ENCODE peak calls at places on chromosomes 13 and 19, in nine cellular contexts. W is SK-N-SH; S is NCI-H1417; Y is T-helper 2 cell; D is activated T-cell treated with anti-CD3 and anti-CD28 coated beads for 1 hour; R is smooth muscle cell of the brain vasculature; O is aorta; P is activated T-helper 9 cell treated with anti-CD3 and anti-CD28 coated beads, Interleukin-2, amount 50 U/mL, for 16 hours; U is iris pigment epithelial cell. G is an unnamed sample.

GRCh38 chr13:111245781-111246384 is 74.6 kb upstream of the TEX29 start:
- DNase-seq in Y (no peak), P (no peak), D (no peak), S (no peak), U (peak), R (no peak), W (no peak), O (no peak), G (no peak)

GRCh38 chr19:45768644-45769053 is 403 bp downstream of the SIX5 start:
- DNase-seq in D (no peak), R (no peak), W (no peak), P (no peak), U (peak), S (peak), Y (peak), O (peak), G (peak)

GRCh38 chr19:8251025-8251472 is 41.9 kb downstream of the CERS4 start:
- DNase-seq in U (no peak), S (no peak), Y (no peak), P (no peak), D (no peak), W (no peak), O (peak), R (no peak), G (no peak)

GRCh38 chr13:33262069-33262487 is 23.5 kb downstream of the STARD13 start:
- DNase-seq in S (peak), O (no peak), U (peak), D (no peak), W (no peak), Y (no peak), P (no peak), R (no peak), G (no peak)

GRCh38 chr19:1944088-1944915 is 3.3 kb downstream of the CSNK1G2 start:
- DNase-seq in D (no peak), P (no peak), R (no peak), O (no peak), W (no peak), U (no peak), S (no peak), Y (no peak), G (no peak)

GRCh38 chr13:22944378-22944777 is 236.4 kb upstream of the SGCG start:
- DNase-seq in D (no peak), S (no peak), O (peak), Y (no peak), W (no peak), R (no peak), P (no peak), U (no peak), G (no peak)

GRCh38 chr19:33195711-33196347 is 1.7 kb downstream of the LRP3 start:
- DNase-seq in U (no peak), S (no peak), P (no peak), R (no peak), Y (no peak), W (no peak), D (no peak), O (no peak), G (no peak)

GRCh38 chr13:106795847-106796246 is 227.9 kb upstream of the ARGLU1 start:
- DNase-seq in D (no peak), P (no peak), Y (no peak), S (no peak), O (no peak), R (no peak), U (no peak), W (no peak), G (no peak)

GRCh38 chr19:28563964-28564914 is 648.7 kb downstream of the UQCRFS1 start:
- DNase-seq in U (no peak), O (no peak), D (no peak), S (no peak), P (no peak), R (no peak), Y (no peak), W (no peak), G (no peak)

GRCh38 chr13:40578055-40578454 is 88.4 kb downstream of the FOXO1 start:
- DNase-seq in U (no peak), Y (no peak), D (no peak), S (no peak), W (no peak), O (no peak), R (no peak), P (no peak), G (no peak)

GRCh38 chr13:75876371-75877050 is 240.4 kb downstream of the LMO7 start:
- DNase-seq in U (peak), P (peak), S (peak), Y (peak), D (peak), O (peak), R (peak), W (peak), G (peak)

GRCh38 chr19:34155686-34156085 is 16.6 kb upstream of the LSM14A start:
- DNase-seq in S (no peak), P (no peak), R (no peak), U (peak), Y (no peak), O (no peak), D (no peak), W (no peak), G (no peak)

GRCh38 chr13:24274452-24274971 is 34.9 kb upstream of the C1QTNF9 start:
- DNase-seq in D (peak), U (no peak), O (no peak), W (no peak), Y (peak), P (peak), S (no peak), R (no peak), G (peak)

GRCh38 chr13:110644892-110645521 is 29.7 kb downstream of the NAXD start:
- DNase-seq in S (no peak), Y (peak), U (peak), P (no peak), O (peak), W (peak), R (no peak), D (no peak), G (peak)

GRCh38 chr19:43532571-43532961 is 422 bp upstream of the ZNF575 start:
- DNase-seq in R (no peak), U (no peak), W (peak), P (no peak), O (peak), Y (no peak), S (peak), D (no peak), G (no peak)

GRCh38 chr19:16034180-16034579 is 42.1 kb upstream of the TPM4 start:
- DNase-seq in S (no peak), Y (no peak), R (no peak), D (no peak), P (no peak), O (peak), W (peak), U (no peak), G (no peak)

GRCh38 chr13:73248711-73249580 is 190.1 kb downstream of the KLF5 start:
- DNase-seq in O (no peak), Y (no peak), S (no peak), W (peak), R (no peak), D (no peak), P (no peak), U (no peak), G (no peak)

GRCh38 chr13:99331881-99332293 is 24.7 kb upstream of the GPR183 start:
- DNase-seq in D (no peak), U (no peak), P (no peak), O (no peak), Y (no peak), S (no peak), W (no peak), R (no peak), G (no peak)

GRCh38 chr13:99895428-99895998 is 76.1 kb downstream of the ZIC5 start:
- DNase-seq in P (no peak), U (no peak), O (no peak), S (no peak), R (no peak), Y (no peak), W (peak), D (no peak), G (no peak)

GRCh38 chr19:34759218-34759917 is 13.6 kb downstream of the ZNF599 start:
- DNase-seq in S (no peak), W (no peak), U (no peak), O (no peak), R (no peak), Y (no peak), P (no peak), D (no peak), G (no peak)

GRCh38 chr13:113759525-113760137 is 605 bp downstream of the TMEM255B start:
- DNase-seq in P (no peak), W (peak), O (peak), Y (no peak), R (no peak), S (peak), D (no peak), U (peak), G (no peak)

GRCh38 chr13:51065372-51066090 is 45.5 kb downstream of the C13orf42 start:
- DNase-seq in U (no peak), R (no peak), D (no peak), Y (no peak), O (no peak), W (no peak), P (no peak), S (no peak), G (no peak)

GRCh38 chr19:50803633-50804419 is 13.6 kb downstream of the ACP4 start:
- DNase-seq in P (peak), U (peak), D (no peak), Y (no peak), W (peak), O (no peak), S (peak), R (no peak), G (peak)

GRCh38 chr13:45196622-45197021 is 4.2 kb downstream of the KCTD4 start:
- DNase-seq in P (no peak), R (no peak), W (no peak), Y (no peak), S (no peak), O (no peak), U (peak), D (no peak), G (no peak)

GRCh38 chr19:17170538-17171297 is 44.4 kb upstream of the USE1 start:
- DNase-seq in R (no peak), U (peak), W (no peak), P (no peak), S (no peak), O (no peak), Y (no peak), D (no peak), G (no peak)

GRCh38 chr13:112842343-112842856 is 126.6 kb upstream of the MCF2L start:
- DNase-seq in O (peak), W (no peak), R (peak), D (no peak), S (no peak), P (no peak), Y (no peak), U (peak), G (no peak)

GRCh38 chr13:25881136-25881926 is 170.5 kb downstream of the SHISA2 start:
- DNase-seq in U (peak), S (peak), D (no peak), R (no peak), Y (no peak), O (no peak), W (no peak), P (no peak), G (no peak)

GRCh38 chr19:39405930-39406655 is 554 bp upstream of the ZFP36 start:
- DNase-seq in O (no peak), P (peak), S (no peak), R (no peak), U (peak), Y (peak), W (no peak), D (peak), G (peak)

GRCh38 chr19:58474291-58474996 is 1.7 kb upstream of the ZNF446 start:
- DNase-seq in S (no peak), O (no peak), U (peak), R (no peak), P (no peak), W (peak), D (no peak), Y (no peak), G (no peak)

GRCh38 chr13:38686635-38687245 is at the start of gene FREM2:
- DNase-seq in O (peak), Y (no peak), S (peak), U (peak), D (no peak), R (no peak), P (no peak), W (no peak), G (no peak)

GRCh38 chr19:49570997-49571676 is 9.2 kb downstream of the NOSIP start:
- DNase-seq in Y (no peak), R (no peak), D (no peak), O (no peak), P (no peak), U (no peak), W (no peak), S (no peak), G (no peak)

GRCh38 chr19:51887522-51888498 is at the start of gene ZNF577:
- DNase-seq in S (no peak), O (peak), R (peak), Y (peak), P (peak), D (peak), W (peak), U (peak), G (peak)

GRCh38 chr13:86085890-86086289 is 286.7 kb upstream of the SLITRK6 start:
- DNase-seq in D (no peak), O (no peak), U (no peak), Y (no peak), P (no peak), S (peak), W (no peak), R (no peak), G (no peak)

GRCh38 chr13:60679928-60680693 is 283.1 kb downstream of the TDRD3 start:
- DNase-seq in D (no peak), W (no peak), O (no peak), U (no peak), R (no peak), S (peak), Y (no peak), P (no peak), G (no peak)